ENCODE peak calls at places on chromosomes 16 and 17, in seven cellular contexts. One of them, this sample, is unnamed.

GRCh38 chr17:16929281-16929680 is 42.6 kb downstream of the TNFRSF13B start:
- DNase-seq in psoas muscle: no peak
- DNase-seq in A673: no peak
- DNase-seq in BJ: no peak
- DNase-seq in HL-60: no peak
- DNase-seq in ascending aorta: no peak
- DNase-seq in DND-41: no peak
- DNase-seq in this sample: no peak

GRCh38 chr16:46688101-46688656 is 799 bp downstream of the VPS35 start:
- DNase-seq in psoas muscle: no peak
- DNase-seq in A673: no peak
- DNase-seq in BJ: no peak
- DNase-seq in HL-60: no peak
- DNase-seq in ascending aorta: peak; percentile 37
- DNase-seq in DND-41: no peak
- DNase-seq in this sample: peak; percentile 11

GRCh38 chr16:79664407-79664806 is 63.9 kb upstream of the MAF start:
- DNase-seq in psoas muscle: no peak
- DNase-seq in A673: no peak
- DNase-seq in BJ: no peak
- DNase-seq in HL-60: no peak
- DNase-seq in ascending aorta: no peak
- DNase-seq in DND-41: no peak
- DNase-seq in this sample: no peak

GRCh38 chr17:51260237-51260959 is at the start of gene UTP18:
- DNase-seq in psoas muscle: peak; percentile 97
- DNase-seq in A673: peak; percentile 99
- DNase-seq in BJ: peak; percentile 77
- DNase-seq in HL-60: peak; percentile 93
- DNase-seq in ascending aorta: peak; percentile 80
- DNase-seq in DND-41: peak; percentile 96
- DNase-seq in this sample: peak; percentile 90

GRCh38 chr17:35799942-35800341 is 4.5 kb upstream of the MMP28 start:
- DNase-seq in psoas muscle: peak; percentile 57
- DNase-seq in A673: no peak
- DNase-seq in BJ: no peak
- DNase-seq in HL-60: no peak
- DNase-seq in ascending aorta: no peak
- DNase-seq in DND-41: no peak
- DNase-seq in this sample: no peak

GRCh38 chr16:88337021-88337420 is 45.7 kb upstream of the ZNF469 start:
- DNase-seq in psoas muscle: no peak
- DNase-seq in A673: no peak
- DNase-seq in BJ: no peak
- DNase-seq in HL-60: no peak
- DNase-seq in ascending aorta: no peak
- DNase-seq in DND-41: peak; percentile 33
- DNase-seq in this sample: no peak

GRCh38 chr17:52106638-52107261 is 51.8 kb downstream of the CA10 start:
- DNase-seq in psoas muscle: peak; percentile 18
- DNase-seq in A673: peak; percentile 59
- DNase-seq in BJ: no peak
- DNase-seq in HL-60: peak; percentile 1
- DNase-seq in ascending aorta: no peak
- DNase-seq in DND-41: peak; percentile 50
- DNase-seq in this sample: no peak

GRCh38 chr16:66928702-66929388 is 3.5 kb upstream of the RRAD start:
- DNase-seq in psoas muscle: peak; percentile 52
- DNase-seq in A673: peak; percentile 51
- DNase-seq in BJ: no peak
- DNase-seq in HL-60: no peak
- DNase-seq in ascending aorta: no peak
- DNase-seq in DND-41: peak; percentile 49
- DNase-seq in this sample: no peak

GRCh38 chr16:68335175-68335574 is 24.4 kb downstream of the PRMT7 start:
- DNase-seq in psoas muscle: no peak
- DNase-seq in A673: no peak
- DNase-seq in BJ: no peak
- DNase-seq in HL-60: no peak
- DNase-seq in ascending aorta: no peak
- DNase-seq in DND-41: no peak
- DNase-seq in this sample: no peak

GRCh38 chr16:81680444-81681263 is 98.4 kb upstream of the PLCG2 start:
- DNase-seq in psoas muscle: no peak
- DNase-seq in A673: no peak
- DNase-seq in BJ: no peak
- DNase-seq in HL-60: no peak
- DNase-seq in ascending aorta: no peak
- DNase-seq in DND-41: no peak
- DNase-seq in this sample: no peak

GRCh38 chr17:3017936-3018335 is 45.5 kb downstream of the OR1D5 start:
- DNase-seq in psoas muscle: no peak
- DNase-seq in A673: no peak
- DNase-seq in BJ: no peak
- DNase-seq in HL-60: no peak
- DNase-seq in ascending aorta: no peak
- DNase-seq in DND-41: no peak
- DNase-seq in this sample: no peak

GRCh38 chr16:12087901-12088364 is 111.4 kb downstream of the SNX29 start:
- DNase-seq in psoas muscle: no peak
- DNase-seq in A673: no peak
- DNase-seq in BJ: no peak
- DNase-seq in HL-60: no peak
- DNase-seq in ascending aorta: no peak
- DNase-seq in DND-41: peak; percentile 32
- DNase-seq in this sample: no peak

GRCh38 chr17:58083491-58084316 is 485 bp downstream of the DYNLL2 start:
- DNase-seq in psoas muscle: peak; percentile 81
- DNase-seq in A673: peak; percentile 52
- DNase-seq in BJ: no peak
- DNase-seq in HL-60: peak; percentile 50
- DNase-seq in ascending aorta: no peak
- DNase-seq in DND-41: peak; percentile 68
- DNase-seq in this sample: no peak

GRCh38 chr16:15601212-15601879 is 41.6 kb downstream of the MARF1 start:
- DNase-seq in psoas muscle: no peak
- DNase-seq in A673: no peak
- DNase-seq in BJ: no peak
- DNase-seq in HL-60: no peak
- DNase-seq in ascending aorta: no peak
- DNase-seq in DND-41: no peak
- DNase-seq in this sample: no peak

GRCh38 chr17:33200587-33200986 is 92.5 kb downstream of the ASIC2 start:
- DNase-seq in psoas muscle: no peak
- DNase-seq in A673: peak; percentile 60
- DNase-seq in BJ: no peak
- DNase-seq in HL-60: no peak
- DNase-seq in ascending aorta: no peak
- DNase-seq in DND-41: no peak
- DNase-seq in this sample: no peak

GRCh38 chr16:82655315-82655714 is 28.5 kb downstream of the CDH13 start:
- DNase-seq in psoas muscle: no peak
- DNase-seq in A673: peak; percentile 23
- DNase-seq in BJ: peak; percentile 50
- DNase-seq in HL-60: no peak
- DNase-seq in ascending aorta: no peak
- DNase-seq in DND-41: peak; percentile 82
- DNase-seq in this sample: no peak

GRCh38 chr16:86088816-86089215 is 189.9 kb downstream of the IRF8 start:
- DNase-seq in psoas muscle: no peak
- DNase-seq in A673: no peak
- DNase-seq in BJ: no peak
- DNase-seq in HL-60: no peak
- DNase-seq in ascending aorta: no peak
- DNase-seq in DND-41: no peak
- DNase-seq in this sample: no peak

GRCh38 chr17:7523033-7523432 is 25.8 kb upstream of the TNFSF12 start:
- DNase-seq in psoas muscle: no peak
- DNase-seq in A673: peak; percentile 68
- DNase-seq in BJ: no peak
- DNase-seq in HL-60: no peak
- DNase-seq in ascending aorta: no peak
- DNase-seq in DND-41: peak; percentile 19
- DNase-seq in this sample: no peak

GRCh38 chr17:49548506-49549310 is 27.0 kb upstream of the NXPH3 start:
- DNase-seq in psoas muscle: no peak
- DNase-seq in A673: no peak
- DNase-seq in BJ: no peak
- DNase-seq in HL-60: no peak
- DNase-seq in ascending aorta: no peak
- DNase-seq in DND-41: no peak
- DNase-seq in this sample: no peak

GRCh38 chr16:89150090-89150835 is 21.3 kb upstream of the CDH15 start:
- DNase-seq in psoas muscle: no peak
- DNase-seq in A673: no peak
- DNase-seq in BJ: no peak
- DNase-seq in HL-60: no peak
- DNase-seq in ascending aorta: no peak
- DNase-seq in DND-41: no peak
- DNase-seq in this sample: no peak

GRCh38 chr16:89615596-89616090 is 2.2 kb downstream of the DPEP1 start:
- DNase-seq in psoas muscle: no peak
- DNase-seq in A673: no peak
- DNase-seq in BJ: no peak
- DNase-seq in HL-60: no peak
- DNase-seq in ascending aorta: no peak
- DNase-seq in DND-41: no peak
- DNase-seq in this sample: no peak

GRCh38 chr16:10500582-10500981 is 79.8 kb downstream of the EMP2 start:
- DNase-seq in psoas muscle: no peak
- DNase-seq in A673: no peak
- DNase-seq in BJ: no peak
- DNase-seq in HL-60: no peak
- DNase-seq in ascending aorta: no peak
- DNase-seq in DND-41: no peak
- DNase-seq in this sample: no peak

GRCh38 chr17:57035971-57036481 is 49.0 kb upstream of the AKAP1 start:
- DNase-seq in psoas muscle: no peak
- DNase-seq in A673: no peak
- DNase-seq in BJ: no peak
- DNase-seq in HL-60: no peak
- DNase-seq in ascending aorta: no peak
- DNase-seq in DND-41: no peak
- DNase-seq in this sample: no peak
- H3K4me3 ChIP-seq in psoas muscle: no peak overlapping the region
- H3K4me3 ChIP-seq in A673: no peak overlapping the region
- H3K4me3 ChIP-seq in BJ: no peak overlapping the region
- H3K4me3 ChIP-seq in HL-60: no peak overlapping the region
- H3K4me3 ChIP-seq in ascending aorta: peak overlapping the region; percentile 14
- H3K4me3 ChIP-seq in DND-41: no peak overlapping the region
- H3K4me3 ChIP-seq in this sample: no peak overlapping the region

GRCh38 chr16:27239026-27239425 is 29.5 kb downstream of the NSMCE1 start:
- DNase-seq in psoas muscle: no peak
- DNase-seq in A673: no peak
- DNase-seq in BJ: no peak
- DNase-seq in HL-60: no peak
- DNase-seq in ascending aorta: no peak
- DNase-seq in DND-41: no peak
- DNase-seq in this sample: no peak

GRCh38 chr16:27236635-27237228 is 31.8 kb downstream of the NSMCE1 start:
- DNase-seq in psoas muscle: no peak
- DNase-seq in A673: no peak
- DNase-seq in BJ: no peak
- DNase-seq in HL-60: no peak
- DNase-seq in ascending aorta: no peak
- DNase-seq in DND-41: no peak
- DNase-seq in this sample: no peak

GRCh38 chr16:27238591-27238990 is 30.0 kb downstream of the NSMCE1 start:
- DNase-seq in psoas muscle: no peak
- DNase-seq in A673: no peak
- DNase-seq in BJ: no peak
- DNase-seq in HL-60: no peak
- DNase-seq in ascending aorta: no peak
- DNase-seq in DND-41: no peak
- DNase-seq in this sample: no peak

GRCh38 chr16:27237229-27238015 is 31.1 kb downstream of the NSMCE1 start:
- DNase-seq in psoas muscle: no peak
- DNase-seq in A673: peak; percentile 25
- DNase-seq in BJ: no peak
- DNase-seq in HL-60: no peak
- DNase-seq in ascending aorta: no peak
- DNase-seq in DND-41: peak; percentile 86
- DNase-seq in this sample: no peak

DNA sequence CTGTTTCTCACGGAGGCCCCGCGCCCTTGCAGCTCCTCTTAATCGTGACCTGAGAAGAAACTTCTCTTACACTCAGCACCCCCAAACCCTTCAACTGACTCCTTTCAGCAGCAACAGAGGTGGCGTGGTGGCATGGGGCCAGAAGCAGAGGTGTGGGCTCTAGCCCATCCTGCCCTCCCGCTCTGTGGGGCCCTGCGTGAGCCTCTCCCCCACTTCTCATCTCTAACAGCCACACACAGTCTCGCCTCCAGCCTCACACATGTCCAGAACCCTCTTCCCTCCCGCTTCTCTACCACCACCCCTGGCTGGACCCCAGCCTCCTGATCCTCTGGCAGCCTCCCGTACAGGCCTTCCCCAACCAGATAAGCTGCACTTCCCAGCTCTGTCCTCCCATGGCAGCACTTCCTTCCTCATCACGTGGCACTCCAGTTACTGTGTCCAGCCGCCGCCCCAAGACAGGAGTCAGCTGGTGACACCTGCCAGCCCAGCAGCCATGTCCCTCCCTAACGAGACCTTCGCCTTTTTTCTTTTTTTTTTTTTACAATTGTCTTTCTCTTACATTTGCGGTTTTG is 30.5 kb downstream of the NSMCE1 start:
- DNase-seq in psoas muscle: no peak
- DNase-seq in A673: no peak
- DNase-seq in BJ: no peak
- DNase-seq in HL-60: no peak
- DNase-seq in ascending aorta: no peak
- DNase-seq in DND-41: no peak
- DNase-seq in this sample: no peak
- TF ChIP-seq CTCF in psoas muscle: no peak
- TF ChIP-seq CTCF in A673: no peak
- TF ChIP-seq CTCF in BJ: no peak
- TF ChIP-seq CTCF in HL-60: no peak
- TF ChIP-seq CTCF in ascending aorta: no peak
- TF ChIP-seq CTCF in DND-41: peak; percentile 18
- TF ChIP-seq CTCF in this sample: no peak

GRCh38 chr17:13395872-13396271 is 205.9 kb downstream of the HS3ST3A1 start:
- DNase-seq in psoas muscle: no peak
- DNase-seq in A673: no peak
- DNase-seq in BJ: no peak
- DNase-seq in HL-60: no peak
- DNase-seq in ascending aorta: no peak
- DNase-seq in DND-41: no peak
- DNase-seq in this sample: peak; percentile 30
- H3K4me3 ChIP-seq in psoas muscle: no peak overlapping the region
- H3K4me3 ChIP-seq in A673: no peak overlapping the region
- H3K4me3 ChIP-seq in BJ: no peak overlapping the region
- H3K4me3 ChIP-seq in HL-60: no peak overlapping the region
- H3K4me3 ChIP-seq in ascending aorta: no peak overlapping the region
- H3K4me3 ChIP-seq in DND-41: no peak overlapping the region
- H3K4me3 ChIP-seq in this sample: no peak overlapping the region

DNA sequence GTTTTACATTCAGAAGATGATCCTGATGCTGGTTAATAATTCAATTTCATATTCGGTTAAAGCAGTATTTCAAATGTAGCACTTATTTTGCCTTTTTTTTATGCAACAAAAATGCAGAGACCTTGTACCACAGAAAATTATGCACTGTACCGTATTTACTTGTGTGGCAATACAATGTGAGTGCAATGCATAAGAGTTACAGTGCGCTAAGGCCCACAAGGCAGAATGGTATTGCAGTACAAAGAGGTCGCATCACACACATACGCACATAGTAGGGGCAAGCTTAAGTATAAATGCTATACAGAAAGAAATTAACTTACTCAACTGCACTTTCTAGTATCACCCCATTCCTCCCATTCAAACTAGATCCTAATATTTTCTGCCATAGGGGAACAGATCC is 103.0 kb downstream of the SYCE1L start:
- DNase-seq in psoas muscle: no peak
- DNase-seq in A673: no peak
- DNase-seq in BJ: no peak
- DNase-seq in HL-60: no peak
- DNase-seq in ascending aorta: no peak
- DNase-seq in DND-41: no peak
- DNase-seq in this sample: no peak
- TF ChIP-seq CTCF in psoas muscle: no peak
- TF ChIP-seq CTCF in A673: no peak
- TF ChIP-seq CTCF in BJ: no peak
- TF ChIP-seq CTCF in HL-60: no peak
- TF ChIP-seq CTCF in ascending aorta: no peak
- TF ChIP-seq CTCF in DND-41: no peak
- TF ChIP-seq CTCF in this sample: no peak

This sample was measured in retinal pigment epithelial cell.